ENCODE peak calls at places on chromosomes 5 and 9, in eight cellular contexts. S is heart left ventricle, L is sigmoid colon, J is IMR-90, N is right lobe of liver, K is stomach, E is uterus, A is breast epithelium. D is an unnamed sample.

GRCh38 chr9:132018957-132019405 is 60.7 kb downstream of the MED27 start:
- DNase-seq in J (peak; percentile 24), E (no peak), A (no peak), L (no peak), N (no peak), K (no peak), S (no peak), D (no peak)

GRCh38 chr9:131657890-131658752 is 81.8 kb downstream of the RAPGEF1 start:
- DNase-seq in J (peak; percentile 95), K (no peak), S (no peak), E (no peak), L (no peak), A (no peak), N (no peak), D (no peak)

GRCh38 chr9:89463986-89464901 is 33.7 kb downstream of the SEMA4D start:
- DNase-seq in S (no peak), J (no peak), N (no peak), A (peak; percentile 32), E (no peak), K (peak; percentile 47), L (peak; percentile 52), D (peak; percentile 92)

GRCh38 chr5:126868961-126869451 is 92.1 kb downstream of the LMNB1 start:
- DNase-seq in E (no peak), A (no peak), S (peak; percentile 55), N (peak; percentile 40), L (no peak), J (peak; percentile 45), K (no peak), D (no peak)

GRCh38 chr9:4923580-4924544 is 61.2 kb upstream of the JAK2 start:
- DNase-seq in K (no peak), L (no peak), S (no peak), N (no peak), E (no peak), A (no peak), J (peak; percentile 44), D (no peak)

GRCh38 chr5:35803221-35803651 is 53.5 kb upstream of the IL7R start:
- DNase-seq in S (peak; percentile 27), J (peak; percentile 79), N (peak; percentile 27), A (no peak), K (no peak), L (peak; percentile 66), E (no peak), D (no peak)

GRCh38 chr5:146529984-146530383 is 14.0 kb upstream of the GPR151 start:
- DNase-seq in L (no peak), K (no peak), A (no peak), S (no peak), N (no peak), J (no peak), E (no peak), D (no peak)

GRCh38 chr5:38847549-38848341 is 1.9 kb downstream of the OSMR start:
- DNase-seq in A (no peak), L (no peak), E (no peak), N (no peak), S (no peak), J (peak; percentile 32), K (no peak), D (no peak)

GRCh38 chr5:171610053-171610452 is 175.6 kb upstream of the SMIM23 start:
- DNase-seq in A (no peak), S (no peak), J (no peak), L (peak; percentile 14), E (no peak), K (no peak), N (no peak), D (peak; percentile 3)

GRCh38 chr5:168661593-168662485 is 82.7 kb upstream of the PANK3 start:
- DNase-seq in E (no peak), A (no peak), S (no peak), L (no peak), J (no peak), N (no peak), K (no peak), D (peak; percentile 21)

GRCh38 chr9:92685022-92685421 is 15.1 kb upstream of the IPPK start:
- DNase-seq in K (no peak), E (no peak), J (no peak), A (no peak), N (no peak), S (no peak), L (no peak), D (no peak)

GRCh38 chr9:137303031-137303892 is 1.2 kb upstream of the NRARP start:
- DNase-seq in J (no peak), L (peak; percentile 68), N (peak; percentile 33), S (peak; percentile 28), K (no peak), A (peak; percentile 64), E (no peak), D (no peak)

GRCh38 chr9:122827759-122828090 is 663 bp downstream of the PDCL start:
- DNase-seq in A (no peak), S (no peak), K (no peak), N (no peak), L (no peak), J (peak; percentile 42), E (no peak), D (no peak)

GRCh38 chr9:136512651-136513066 is 29.8 kb upstream of the SEC16A start:
- DNase-seq in S (no peak), J (no peak), K (no peak), E (no peak), L (no peak), A (no peak), N (no peak), D (no peak)

GRCh38 chr5:31378838-31379237 is 153.1 kb downstream of the DROSHA start:
- DNase-seq in K (no peak), L (no peak), E (no peak), S (no peak), N (no peak), A (no peak), J (peak; percentile 71), D (no peak)

DNA sequence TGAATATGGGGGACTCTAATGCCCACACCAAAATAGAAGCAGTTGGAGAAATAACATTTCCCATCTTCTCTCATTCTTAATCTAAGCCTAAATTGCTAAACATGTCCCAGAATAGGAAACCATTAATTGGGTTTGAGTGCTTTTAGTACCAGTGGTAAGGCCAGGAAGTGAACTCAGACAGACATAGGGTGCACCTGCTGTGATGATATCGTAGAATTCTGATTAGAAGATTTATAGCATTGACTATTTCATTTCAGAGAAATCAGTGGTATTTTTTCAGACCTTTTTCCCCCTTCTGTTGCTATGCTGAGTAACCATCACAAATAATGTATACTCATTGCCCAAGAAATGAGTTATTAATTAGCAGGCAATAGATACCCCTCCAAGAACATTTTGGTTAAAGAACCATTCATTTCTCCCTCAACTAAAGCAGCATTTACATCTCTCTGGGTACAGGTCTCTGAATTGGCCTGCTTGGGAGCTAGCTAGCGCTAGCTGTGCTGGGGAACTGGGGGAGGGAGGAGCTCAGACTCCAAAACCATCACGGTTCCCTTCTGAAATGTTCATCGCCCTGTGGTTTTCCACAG is 7.3 kb downstream of the GLRX start:
- DNase-seq in E (no peak), N (no peak), A (no peak), S (no peak), L (no peak), J (no peak), K (no peak), D (no peak)
- H3K27ac ChIP-seq in E (no peak overlapping the region), N (no peak overlapping the region), A (no peak overlapping the region), S (no peak overlapping the region), L (no peak overlapping the region), J (no peak overlapping the region), K (no peak overlapping the region), D (no peak overlapping the region)

GRCh38 chr5:9818340-9818845 is 188.2 kb upstream of the TAS2R1 start:
- DNase-seq in E (no peak), S (no peak), N (no peak), A (no peak), J (no peak), L (no peak), K (no peak), D (no peak)

GRCh38 chr5:9815051-9815450 is 184.9 kb upstream of the TAS2R1 start:
- DNase-seq in N (no peak), K (no peak), S (no peak), E (no peak), J (no peak), A (no peak), L (no peak), D (no peak)

GRCh38 chr5:9817819-9818218 is 187.7 kb upstream of the TAS2R1 start:
- DNase-seq in S (no peak), E (no peak), K (no peak), J (no peak), L (no peak), A (no peak), N (no peak), D (no peak)

DNA sequence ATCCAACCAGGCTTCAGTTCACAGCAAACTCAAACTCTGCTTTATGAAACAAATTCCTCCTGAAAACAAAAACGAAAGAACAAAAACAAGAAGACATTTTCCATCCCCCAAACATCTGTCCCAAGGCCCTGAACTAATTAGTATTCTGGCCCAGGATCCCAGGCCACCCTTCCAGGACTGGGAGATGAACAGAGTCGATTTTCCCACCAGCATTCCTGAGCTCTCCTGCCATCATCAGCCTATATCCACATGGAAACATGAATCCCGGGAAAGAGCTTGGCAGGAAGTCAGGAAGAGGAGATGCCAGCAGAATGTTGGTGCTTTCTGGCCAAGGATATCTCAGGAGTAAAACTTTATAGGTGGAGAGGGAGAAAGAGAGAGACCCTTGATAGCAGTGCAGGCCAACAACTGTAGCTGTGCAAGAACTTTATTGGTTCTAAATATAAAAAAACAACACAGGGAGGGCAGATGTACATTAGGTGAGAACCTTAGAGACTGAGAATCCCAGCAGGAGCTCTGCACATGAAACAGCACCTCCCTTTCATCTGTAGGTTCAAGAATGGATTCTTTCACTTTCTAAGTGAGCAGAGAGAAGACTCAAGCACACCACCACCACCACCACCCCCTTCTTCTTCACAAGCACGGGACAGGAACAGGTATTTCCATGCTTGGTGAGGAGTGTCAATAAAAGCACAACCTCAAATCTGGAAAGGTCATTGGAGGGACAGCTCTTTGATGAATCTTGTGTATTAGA is 190.7 kb upstream of the TAS2R1 start:
- DNase-seq in S (no peak), J (peak; percentile 13), A (no peak), E (no peak), L (no peak), K (no peak), N (no peak), D (no peak)
- H3K4me3 ChIP-seq in S (no peak overlapping the region), J (no peak overlapping the region), A (peak overlapping the region; percentile 7), E (no peak overlapping the region), L (no peak overlapping the region), K (no peak overlapping the region), N (no peak overlapping the region), D (no peak overlapping the region)

DNA sequence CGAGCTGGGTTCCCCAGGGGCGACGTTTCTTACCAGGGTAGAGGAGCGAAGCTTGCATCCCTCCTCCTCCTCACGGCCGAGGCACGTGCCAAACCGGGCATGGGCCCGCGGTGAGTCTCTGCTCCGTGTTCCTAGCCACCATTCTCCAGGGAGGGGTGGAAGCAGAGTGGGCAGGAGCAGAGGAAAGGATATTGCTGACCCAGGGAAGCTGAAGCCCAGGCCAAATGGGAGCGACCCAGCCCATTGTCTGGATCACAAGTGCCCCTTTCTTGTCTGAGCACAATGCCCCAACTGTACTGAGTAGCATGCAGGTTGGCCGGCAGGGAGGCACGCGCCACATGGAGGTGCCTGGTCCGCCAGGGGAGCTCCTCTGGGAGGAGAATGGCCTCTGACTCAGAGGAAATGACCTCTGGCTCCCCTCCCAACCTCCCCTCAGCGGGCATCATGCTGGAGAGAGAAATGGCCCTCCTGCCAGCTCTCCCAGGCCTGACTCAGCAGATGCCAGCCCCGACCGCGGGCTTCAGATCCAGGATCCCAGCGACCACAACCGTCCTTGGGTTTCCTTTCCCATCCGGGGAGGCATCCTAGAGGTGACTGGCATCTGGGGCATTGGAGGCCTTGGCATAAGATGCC is 1.1 kb downstream of the PRR7 start:
- DNase-seq in K (peak; percentile 54), N (peak; percentile 85), S (peak; percentile 79), A (peak; percentile 80), L (peak; percentile 78), J (peak; percentile 51), E (no peak), D (no peak)
- TF ChIP-seq POLR2A in K (no peak), N (peak; percentile 17), S (no peak), A (no peak), L (no peak), J (no peak), E (no peak), D (no peak)

GRCh38 chr5:172732201-172732865 is 38.7 kb downstream of the DUSP1 start:
- DNase-seq in N (no peak), S (no peak), A (no peak), K (no peak), J (no peak), L (no peak), E (no peak), D (no peak)
- H3K27ac ChIP-seq in N (peak overlapping the region; percentile 73), S (peak overlapping the region; percentile 96), A (peak overlapping the region; percentile 99), K (peak overlapping the region; percentile 91), J (no peak overlapping the region), L (peak overlapping the region; percentile 93), E (peak overlapping the region; percentile 96), D (peak overlapping the region; percentile 64)